ENCODE peak calls at places on chromosomes 3 and 15, in five cellular contexts. One of them, this sample, is unnamed.

GRCh38 chr3:45776611-45777010 is 19.7 kb downstream of the SLC6A20 start:
- DNase-seq in testis: peak; percentile 23
- DNase-seq in sigmoid colon: peak; percentile 64
- DNase-seq in NB4: no peak
- DNase-seq in IMR-90: no peak
- DNase-seq in this sample: no peak

GRCh38 chr3:6750782-6751181 is 110.1 kb upstream of the GRM7 start:
- DNase-seq in testis: no peak
- DNase-seq in sigmoid colon: no peak
- DNase-seq in NB4: no peak
- DNase-seq in IMR-90: no peak
- DNase-seq in this sample: no peak

GRCh38 chr3:124075758-124076157 is 83.8 kb upstream of the ROPN1 start:
- DNase-seq in testis: peak; percentile 33
- DNase-seq in sigmoid colon: no peak
- DNase-seq in NB4: no peak
- DNase-seq in IMR-90: no peak
- DNase-seq in this sample: no peak

GRCh38 chr3:1987983-1988382 is 110.7 kb upstream of the CNTN4 start:
- DNase-seq in testis: peak; percentile 75
- DNase-seq in sigmoid colon: no peak
- DNase-seq in NB4: peak; percentile 6
- DNase-seq in IMR-90: no peak
- DNase-seq in this sample: no peak

GRCh38 chr3:193978446-193978845 is 157.5 kb upstream of the HES1 start:
- DNase-seq in testis: no peak
- DNase-seq in sigmoid colon: no peak
- DNase-seq in NB4: no peak
- DNase-seq in IMR-90: no peak
- DNase-seq in this sample: no peak

GRCh38 chr3:65595222-65595996 is 443.3 kb downstream of the MAGI1 start:
- DNase-seq in testis: no peak
- DNase-seq in sigmoid colon: no peak
- DNase-seq in NB4: no peak
- DNase-seq in IMR-90: no peak
- DNase-seq in this sample: no peak

GRCh38 chr3:64586977-64587376 is 100.8 kb downstream of the ADAMTS9 start:
- DNase-seq in testis: no peak
- DNase-seq in sigmoid colon: no peak
- DNase-seq in NB4: no peak
- DNase-seq in IMR-90: no peak
- DNase-seq in this sample: no peak

GRCh38 chr3:118548434-118548833 is 486.2 kb downstream of the IGSF11 start:
- DNase-seq in testis: no peak
- DNase-seq in sigmoid colon: no peak
- DNase-seq in NB4: no peak
- DNase-seq in IMR-90: no peak
- DNase-seq in this sample: no peak

GRCh38 chr3:142960322-142960850 is 3.1 kb downstream of the PAQR9 start:
- DNase-seq in testis: no peak
- DNase-seq in sigmoid colon: no peak
- DNase-seq in NB4: no peak
- DNase-seq in IMR-90: no peak
- DNase-seq in this sample: no peak

GRCh38 chr3:112779558-112780480 is 66.8 kb downstream of the CD200R1L start:
- DNase-seq in testis: no peak
- DNase-seq in sigmoid colon: no peak
- DNase-seq in NB4: no peak
- DNase-seq in IMR-90: no peak
- DNase-seq in this sample: no peak

GRCh38 chr15:68589783-68590710 is 11.3 kb downstream of the CORO2B start:
- DNase-seq in testis: no peak
- DNase-seq in sigmoid colon: no peak
- DNase-seq in NB4: no peak
- DNase-seq in IMR-90: no peak
- DNase-seq in this sample: no peak

GRCh38 chr15:65336369-65336766 is 31.9 kb downstream of the RNU5B-1 start:
- DNase-seq in testis: no peak
- DNase-seq in sigmoid colon: no peak
- DNase-seq in NB4: no peak
- DNase-seq in IMR-90: no peak
- DNase-seq in this sample: no peak

GRCh38 chr3:119331661-119332060 is 37.5 kb downstream of the ARHGAP31 start:
- DNase-seq in testis: no peak
- DNase-seq in sigmoid colon: no peak
- DNase-seq in NB4: no peak
- DNase-seq in IMR-90: peak; percentile 58
- DNase-seq in this sample: no peak

GRCh38 chr15:51884517-51885236 is 55.2 kb downstream of the TMOD3 start:
- DNase-seq in testis: no peak
- DNase-seq in sigmoid colon: no peak
- DNase-seq in NB4: no peak
- DNase-seq in IMR-90: peak; percentile 49
- DNase-seq in this sample: no peak

GRCh38 chr15:66704019-66704782 is 2.2 kb downstream of the SMAD6 start:
- DNase-seq in testis: peak; percentile 28
- DNase-seq in sigmoid colon: no peak
- DNase-seq in NB4: peak; percentile 40
- DNase-seq in IMR-90: no peak
- DNase-seq in this sample: no peak

GRCh38 chr15:80310776-80311175 is 58.8 kb upstream of the CTXND1 start:
- DNase-seq in testis: no peak
- DNase-seq in sigmoid colon: no peak
- DNase-seq in NB4: no peak
- DNase-seq in IMR-90: no peak
- DNase-seq in this sample: no peak

GRCh38 chr3:72860846-72861245 is 12.6 kb upstream of the SHQ1 start:
- DNase-seq in testis: no peak
- DNase-seq in sigmoid colon: no peak
- DNase-seq in NB4: no peak
- DNase-seq in IMR-90: no peak
- DNase-seq in this sample: no peak

GRCh38 chr3:24451461-24452099 is 43.1 kb downstream of the THRB start:
- DNase-seq in testis: no peak
- DNase-seq in sigmoid colon: no peak
- DNase-seq in NB4: no peak
- DNase-seq in IMR-90: no peak
- DNase-seq in this sample: no peak

GRCh38 chr15:76312540-76313174 is 1.4 kb upstream of the ETFA start:
- DNase-seq in testis: no peak
- DNase-seq in sigmoid colon: no peak
- DNase-seq in NB4: no peak
- DNase-seq in IMR-90: peak; percentile 33
- DNase-seq in this sample: no peak

GRCh38 chr15:55846108-55846707 is 103.3 kb upstream of the PRTG start:
- DNase-seq in testis: peak; percentile 73
- DNase-seq in sigmoid colon: no peak
- DNase-seq in NB4: peak; percentile 73
- DNase-seq in IMR-90: peak; percentile 88
- DNase-seq in this sample: peak; percentile 70

GRCh38 chr3:196016485-196016884 is 65.4 kb downstream of the TFRC start:
- DNase-seq in testis: no peak
- DNase-seq in sigmoid colon: no peak
- DNase-seq in NB4: peak; percentile 39
- DNase-seq in IMR-90: peak; percentile 83
- DNase-seq in this sample: no peak

GRCh38 chr3:98185180-98185579 is 18.7 kb downstream of the OR5H15 start:
- DNase-seq in testis: no peak
- DNase-seq in sigmoid colon: no peak
- DNase-seq in NB4: no peak
- DNase-seq in IMR-90: no peak
- DNase-seq in this sample: no peak

GRCh38 chr3:110164632-110165240 is 827.4 kb upstream of the DPPA4 start:
- DNase-seq in testis: no peak
- DNase-seq in sigmoid colon: no peak
- DNase-seq in NB4: no peak
- DNase-seq in IMR-90: peak; percentile 25
- DNase-seq in this sample: no peak

GRCh38 chr3:184176377-184177330 is 2.0 kb downstream of the AP2M1 start:
- DNase-seq in testis: peak; percentile 68
- DNase-seq in sigmoid colon: peak; percentile 87
- DNase-seq in NB4: peak; percentile 69
- DNase-seq in IMR-90: peak; percentile 96
- DNase-seq in this sample: peak; percentile 60

GRCh38 chr15:62046064-62046779 is 14.0 kb downstream of the VPS13C start:
- DNase-seq in testis: no peak
- DNase-seq in sigmoid colon: no peak
- DNase-seq in NB4: no peak
- DNase-seq in IMR-90: no peak
- DNase-seq in this sample: no peak

GRCh38 chr3:60126905-60127304 is 1077.1 kb upstream of the CFAP20DC start:
- DNase-seq in testis: no peak
- DNase-seq in sigmoid colon: no peak
- DNase-seq in NB4: no peak
- DNase-seq in IMR-90: no peak
- DNase-seq in this sample: no peak

GRCh38 chr3:141275973-141276372 is 44.3 kb downstream of the PXYLP1 start:
- DNase-seq in testis: no peak
- DNase-seq in sigmoid colon: no peak
- DNase-seq in NB4: peak; percentile 70
- DNase-seq in IMR-90: peak; percentile 72
- DNase-seq in this sample: no peak

GRCh38 chr15:69576035-69576526 is 123.5 kb downstream of the RPLP1 start:
- DNase-seq in testis: peak; percentile 78
- DNase-seq in sigmoid colon: no peak
- DNase-seq in NB4: peak; percentile 80
- DNase-seq in IMR-90: no peak
- DNase-seq in this sample: peak; percentile 30

GRCh38 chr3:146044046-146044445 is 116.9 kb downstream of the PLOD2 start:
- DNase-seq in testis: no peak
- DNase-seq in sigmoid colon: no peak
- DNase-seq in NB4: no peak
- DNase-seq in IMR-90: no peak
- DNase-seq in this sample: no peak

GRCh38 chr3:14410501-14411165 is 8.2 kb downstream of the SLC6A6 start:
- DNase-seq in testis: no peak
- DNase-seq in sigmoid colon: no peak
- DNase-seq in NB4: peak; percentile 97
- DNase-seq in IMR-90: peak; percentile 92
- DNase-seq in this sample: no peak

GRCh38 chr3:14411988-14412387 is 9.6 kb downstream of the SLC6A6 start:
- DNase-seq in testis: no peak
- DNase-seq in sigmoid colon: no peak
- DNase-seq in NB4: no peak
- DNase-seq in IMR-90: no peak
- DNase-seq in this sample: no peak

GRCh38 chr3:14410106-14410500 is 7.7 kb downstream of the SLC6A6 start:
- DNase-seq in testis: no peak
- DNase-seq in sigmoid colon: no peak
- DNase-seq in NB4: peak; percentile 48
- DNase-seq in IMR-90: no peak
- DNase-seq in this sample: no peak

GRCh38 chr3:14412831-14413380 is 10.5 kb downstream of the SLC6A6 start:
- DNase-seq in testis: peak; percentile 43
- DNase-seq in sigmoid colon: no peak
- DNase-seq in NB4: no peak
- DNase-seq in IMR-90: no peak
- DNase-seq in this sample: no peak

GRCh38 chr3:14411166-14411526 is 8.7 kb downstream of the SLC6A6 start:
- DNase-seq in testis: no peak
- DNase-seq in sigmoid colon: no peak
- DNase-seq in NB4: no peak
- DNase-seq in IMR-90: no peak
- DNase-seq in this sample: no peak
- TF ChIP-seq POLR2A in testis: no peak
- TF ChIP-seq POLR2A in sigmoid colon: no peak
- TF ChIP-seq POLR2A in NB4: no peak
- TF ChIP-seq POLR2A in IMR-90: no peak
- TF ChIP-seq POLR2A in this sample: no peak

GRCh38 chr3:71168043-71168720 is 415.3 kb downstream of the FOXP1 start:
- DNase-seq in testis: no peak
- DNase-seq in sigmoid colon: no peak
- DNase-seq in NB4: no peak
- DNase-seq in IMR-90: peak; percentile 87
- DNase-seq in this sample: no peak
- H3K4me3 ChIP-seq in testis: no peak overlapping the region
- H3K4me3 ChIP-seq in sigmoid colon: no peak overlapping the region
- H3K4me3 ChIP-seq in NB4: no peak overlapping the region
- H3K4me3 ChIP-seq in IMR-90: no peak overlapping the region
- H3K4me3 ChIP-seq in this sample: no peak overlapping the region

GRCh38 chr3:99751649-99752048 is 66.0 kb upstream of the CMSS1 start:
- DNase-seq in testis: no peak
- DNase-seq in sigmoid colon: no peak
- DNase-seq in NB4: no peak
- DNase-seq in IMR-90: peak; percentile 89
- DNase-seq in this sample: no peak

GRCh38 chr3:99753268-99753975 is 64.2 kb upstream of the CMSS1 start:
- DNase-seq in testis: peak; percentile 61
- DNase-seq in sigmoid colon: no peak
- DNase-seq in NB4: peak; percentile 66
- DNase-seq in IMR-90: peak; percentile 86
- DNase-seq in this sample: no peak

DNA sequence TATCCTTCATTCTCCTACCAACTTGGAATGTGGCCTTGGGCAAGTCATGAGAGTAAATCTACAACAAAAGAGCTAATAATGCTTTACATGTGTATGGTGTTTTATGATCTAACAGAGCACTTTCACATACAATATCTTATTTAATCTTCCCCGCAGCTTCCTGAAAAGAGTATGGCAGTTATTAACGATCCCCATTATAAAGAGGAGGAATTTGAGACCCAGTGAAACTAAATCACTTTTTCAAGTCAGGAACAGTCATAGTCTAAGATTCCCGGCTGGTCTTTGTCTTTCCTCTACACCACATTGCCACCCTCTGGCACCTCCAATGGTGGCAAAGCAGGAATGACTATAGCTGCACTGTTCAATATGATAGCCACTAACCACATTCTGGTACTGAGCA is 69.7 kb upstream of the CMSS1 start:
- DNase-seq in testis: peak; percentile 61
- DNase-seq in sigmoid colon: no peak
- DNase-seq in NB4: no peak
- DNase-seq in IMR-90: peak; percentile 32
- DNase-seq in this sample: no peak
- TF ChIP-seq CTCF in testis: no peak
- TF ChIP-seq CTCF in sigmoid colon: no peak
- TF ChIP-seq CTCF in NB4: no peak
- TF ChIP-seq CTCF in IMR-90: peak; percentile 50
- TF ChIP-seq CTCF in this sample: no peak

GRCh38 chr15:40873625-40874561 is at the start of gene RHOV:
- DNase-seq in testis: peak; percentile 68
- DNase-seq in sigmoid colon: peak; percentile 72
- DNase-seq in NB4: peak; percentile 79
- DNase-seq in IMR-90: peak; percentile 29
- DNase-seq in this sample: no peak
- TF ChIP-seq POLR2A in testis: no peak
- TF ChIP-seq POLR2A in sigmoid colon: no peak
- TF ChIP-seq POLR2A in NB4: peak; percentile 45
- TF ChIP-seq POLR2A in IMR-90: no peak
- TF ChIP-seq POLR2A in this sample: no peak

This sample was measured in lower leg skin.